ENCODE peak calls at places on chromosome 1, in six cellular contexts. M is left cardiac atrium; V is A172; P is naive thymus-derived CD8-positive, alpha-beta T cell; Q is hippocampal formation; C is stimulated activated CD8-positive, alpha-beta memory T cell treated with anti-CD3 and anti-CD28 coated beads, Interleukin-12 subunit alpha, Interleukin-12 subunit beta, amount 100 ng/mL, for 1 hour. I is an unnamed sample.

GRCh38 chr1:227218870-227219578 is 99.3 kb downstream of the CDC42BPA start:
- DNase-seq in M (peak; percentile 33), V (no peak), P (no peak), Q (no peak), C (no peak), I (no peak)

GRCh38 chr1:230326971-230327891 is 98.9 kb downstream of the PGBD5 start:
- DNase-seq in M (no peak), V (no peak), P (no peak), Q (no peak), C (no peak), I (no peak)

GRCh38 chr1:16152521-16153087 is 3.3 kb downstream of the EPHA2 start:
- DNase-seq in M (peak; percentile 67), V (no peak), P (no peak), Q (no peak), C (no peak), I (no peak)

GRCh38 chr1:62991152-62991551 is 207.2 kb downstream of the ATG4C start:
- DNase-seq in M (no peak), V (no peak), P (no peak), Q (no peak), C (no peak), I (no peak)

GRCh38 chr1:187762109-187762508 is 933.4 kb downstream of the PLA2G4A start:
- DNase-seq in M (no peak), V (no peak), P (no peak), Q (no peak), C (no peak), I (no peak)

GRCh38 chr1:37850352-37850955 is 8.9 kb downstream of the MTF1 start:
- DNase-seq in M (no peak), V (no peak), P (no peak), Q (no peak), C (no peak), I (no peak)

GRCh38 chr1:176434200-176434599 is 28.8 kb upstream of the PAPPA2 start:
- DNase-seq in M (no peak), V (no peak), P (no peak), Q (no peak), C (no peak), I (no peak)

GRCh38 chr1:172266528-172267174 is 153.8 kb upstream of the C1orf105 start:
- DNase-seq in M (no peak), V (no peak), P (no peak), Q (no peak), C (no peak), I (no peak)

I was measured in sigmoid colon.